ENCODE peak calls at places on chromosomes 1 and 21, in nine cellular contexts. K is adrenal gland, T is NB4, F is suprapubic skin, P is spleen, R is ovary, U is Peyer's patch, N is body of pancreas, V is uterus. M is an unnamed sample.

GRCh38 chr1:118247593-118247992 is 62.6 kb upstream of the SPAG17 start:
- DNase-seq in R (no peak), T (peak; percentile 19), P (no peak), K (peak; percentile 11), F (no peak), N (peak; percentile 5), U (no peak), V (no peak), M (no peak)

GRCh38 chr21:42674351-42674940 is 21.0 kb downstream of the PDE9A start:
- DNase-seq in R (peak; percentile 69), V (peak; percentile 74), T (peak; percentile 96), P (no peak), N (peak; percentile 27), F (no peak), U (no peak), K (no peak), M (peak; percentile 44)

GRCh38 chr1:44030606-44031050 is 634 bp downstream of the SLC6A9 start:
- DNase-seq in T (peak; percentile 68), V (peak; percentile 57), K (peak; percentile 42), P (peak; percentile 89), F (no peak), U (peak; percentile 66), N (no peak), R (peak; percentile 32), M (no peak)

GRCh38 chr1:208242829-208243521 is 1.2 kb downstream of the PLXNA2 start:
- DNase-seq in K (no peak), P (peak; percentile 86), F (peak; percentile 57), T (peak; percentile 33), N (no peak), U (peak; percentile 51), V (no peak), R (no peak), M (peak; percentile 45)

GRCh38 chr21:45986316-45987051 is 4.9 kb downstream of the COL6A1 start:
- DNase-seq in U (no peak), V (no peak), N (no peak), P (peak; percentile 65), K (no peak), T (no peak), F (peak; percentile 66), R (peak; percentile 13), M (peak; percentile 7)

GRCh38 chr1:227823537-227823936 is 8.1 kb downstream of the PRSS38 start:
- DNase-seq in T (no peak), P (no peak), K (no peak), F (no peak), N (no peak), U (no peak), V (no peak), R (no peak), M (no peak)

GRCh38 chr1:172827841-172828240 is 168.9 kb downstream of the FASLG start:
- DNase-seq in K (no peak), V (no peak), F (no peak), R (no peak), U (no peak), N (no peak), P (no peak), T (no peak), M (no peak)

GRCh38 chr1:55951291-55951690 is 628.1 kb downstream of the PLPP3 start:
- DNase-seq in P (no peak), V (no peak), U (no peak), F (no peak), R (no peak), K (no peak), N (no peak), T (no peak), M (no peak)

GRCh38 chr1:152932170-152932811 is 14.7 kb upstream of the SPRR5 start:
- DNase-seq in V (no peak), K (no peak), N (no peak), U (no peak), R (no peak), F (no peak), T (no peak), P (no peak), M (no peak)

GRCh38 chr1:61604684-61605083 is 120.3 kb downstream of the TM2D1 start:
- DNase-seq in V (no peak), N (no peak), K (no peak), U (no peak), R (no peak), T (peak; percentile 45), P (no peak), F (no peak), M (no peak)

GRCh38 chr1:179353546-179353945 is 12.2 kb upstream of the AXDND1 start:
- DNase-seq in F (no peak), N (peak; percentile 49), K (peak; percentile 63), U (no peak), R (peak; percentile 41), P (no peak), V (peak; percentile 31), T (no peak), M (no peak)

GRCh38 chr1:213124590-213124989 is 73.5 kb downstream of the RPS6KC1 start:
- DNase-seq in P (no peak), V (no peak), U (no peak), T (no peak), R (no peak), K (no peak), N (no peak), F (no peak), M (no peak)

GRCh38 chr1:24186711-24186992 is 437 bp downstream of the IFNLR1 start:
- DNase-seq in N (no peak), P (no peak), V (no peak), K (no peak), R (no peak), T (no peak), U (no peak), F (no peak), M (no peak)

GRCh38 chr1:28913786-28914227 is 562 bp upstream of the EPB41 start:
- DNase-seq in P (no peak), R (peak; percentile 25), U (no peak), K (peak; percentile 5), F (no peak), N (no peak), V (no peak), T (no peak), M (no peak)

GRCh38 chr21:41207401-41208388 is 39.7 kb downstream of the BACE2 start:
- DNase-seq in P (no peak), U (peak; percentile 79), F (peak; percentile 76), K (peak; percentile 29), N (peak; percentile 77), R (no peak), T (no peak), V (peak; percentile 34), M (peak; percentile 46)

GRCh38 chr1:23591460-23592208 is 32.3 kb upstream of the ID3 start:
- DNase-seq in T (no peak), R (no peak), P (peak; percentile 85), N (no peak), U (peak; percentile 86), V (no peak), F (no peak), K (no peak), M (no peak)

DNA sequence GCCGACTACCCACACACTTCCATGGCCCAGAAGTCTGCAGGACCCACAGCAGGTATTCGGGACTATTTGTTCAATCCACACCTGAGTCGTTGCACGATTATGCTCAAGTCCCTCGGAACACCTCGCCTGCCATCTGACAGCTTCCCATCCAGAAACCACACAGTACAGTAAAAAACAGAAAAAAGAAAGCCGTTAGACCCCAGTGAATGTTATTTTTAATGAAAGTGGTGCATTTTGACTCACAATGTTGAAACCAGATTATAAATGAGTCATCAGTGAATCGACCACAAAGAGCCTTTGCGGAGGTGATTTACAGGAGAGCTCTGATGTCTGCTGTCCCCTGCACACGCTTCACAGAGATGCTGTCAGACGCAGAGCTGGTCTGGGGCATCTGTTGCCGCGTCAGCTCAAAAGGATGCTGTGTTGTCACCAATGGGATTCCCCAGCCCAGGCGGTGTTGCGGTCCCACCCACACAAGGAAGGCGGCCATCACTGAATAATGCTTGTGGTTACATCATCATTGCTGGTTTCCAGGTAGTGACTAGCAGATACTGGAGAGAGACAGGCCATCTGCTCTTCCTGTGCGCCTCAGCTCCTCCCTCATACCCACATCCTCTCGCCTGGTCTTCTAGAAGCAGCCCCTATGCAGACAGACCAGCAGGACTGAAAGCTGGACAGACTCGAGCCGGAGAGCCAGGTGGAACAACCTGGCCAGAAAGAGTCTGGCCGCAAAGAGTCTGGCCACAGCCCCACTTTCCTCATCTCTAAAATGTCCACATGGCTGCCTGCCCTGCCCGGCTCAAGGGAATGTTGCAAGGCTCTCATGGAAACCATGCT is 116.8 kb downstream of the TOMM20 start:
- DNase-seq in F (peak; percentile 76), V (peak; percentile 80), T (peak; percentile 99), K (peak; percentile 56), U (peak; percentile 94), R (peak; percentile 38), N (peak; percentile 74), P (peak; percentile 94), M (peak; percentile 74)
- TF ChIP-seq POLR2A in F (no peak), V (no peak), T (peak; percentile 63), K (no peak), U (no peak), R (no peak), N (no peak), P (no peak), M (no peak)

GRCh38 chr1:174875306-174875705 is 124.4 kb upstream of the CACYBP start:
- DNase-seq in F (no peak), R (no peak), K (peak; percentile 4), P (no peak), N (peak; percentile 91), T (no peak), U (peak; percentile 86), V (no peak), M (peak; percentile 87)
- H3K4me3 ChIP-seq in F (no peak overlapping the region), R (no peak overlapping the region), K (no peak overlapping the region), P (no peak overlapping the region), N (no peak overlapping the region), T (no peak overlapping the region), U (peak overlapping the region; percentile 39), V (no peak overlapping the region), M (peak overlapping the region; percentile 27)

GRCh38 chr1:185305419-185305818 is 11.6 kb downstream of the IVNS1ABP start:
- DNase-seq in V (no peak), P (no peak), R (no peak), F (no peak), U (no peak), K (no peak), T (no peak), N (no peak), M (no peak)
- TF ChIP-seq POLR2A in V (no peak), P (no peak), R (no peak), F (no peak), U (no peak), K (no peak), T (no peak), N (no peak), M (no peak)

DNA sequence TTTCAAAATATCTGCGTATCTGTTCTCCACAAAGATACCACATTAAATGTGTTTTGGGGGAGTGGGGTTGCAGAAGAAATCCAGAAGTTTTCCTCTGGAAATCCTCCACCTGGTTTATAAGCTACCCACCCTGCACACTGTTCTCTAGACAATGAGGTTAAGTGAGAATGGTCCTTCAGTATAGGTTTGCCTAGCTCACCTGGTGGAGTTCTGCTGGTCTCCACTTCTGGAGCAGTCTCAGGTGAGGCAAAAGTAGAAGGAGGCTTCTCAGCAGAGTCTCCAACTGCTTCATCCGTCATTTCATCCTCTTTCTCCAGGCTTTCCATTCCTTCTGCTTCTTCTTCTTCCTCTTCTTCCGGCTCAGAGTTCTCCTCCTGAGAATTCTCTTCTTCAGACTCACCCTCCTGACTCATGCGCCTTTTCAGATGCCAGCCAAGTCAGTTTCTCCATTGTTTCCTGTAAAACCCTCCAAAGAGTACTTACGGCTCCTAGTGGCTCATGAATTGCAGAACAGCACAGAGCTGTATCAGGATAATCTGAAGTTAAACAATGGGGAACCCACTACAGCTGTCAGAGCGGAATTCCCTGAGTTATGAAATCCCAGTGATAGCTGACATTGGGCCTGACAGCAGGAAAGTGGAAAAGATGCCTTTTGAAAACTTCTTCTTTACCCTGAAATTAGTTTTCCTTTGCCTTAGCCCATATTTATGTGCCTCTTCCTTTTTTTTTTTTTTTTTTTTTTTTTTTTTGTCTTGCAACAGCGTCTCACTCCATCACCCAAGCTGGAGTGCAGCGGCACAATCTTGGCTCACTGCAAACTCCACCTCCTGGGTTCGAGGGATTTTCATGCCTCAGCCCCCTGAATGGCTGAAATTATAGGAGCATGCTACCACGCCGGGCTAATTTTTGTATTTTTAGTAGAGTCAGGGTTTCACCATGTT is 38.5 kb downstream of the MSTO1 start:
- DNase-seq in N (peak; percentile 62), F (no peak), K (peak; percentile 58), V (no peak), T (peak; percentile 63), U (peak; percentile 51), R (no peak), P (no peak), M (no peak)
- H3K4me3 ChIP-seq in N (no peak overlapping the region), F (peak overlapping the region; percentile 21), K (no peak overlapping the region), V (no peak overlapping the region), T (no peak overlapping the region), U (peak overlapping the region; percentile 33), R (no peak overlapping the region), P (no peak overlapping the region), M (no peak overlapping the region)

M was measured in transverse colon.